ENCODE peak calls at places on chromosomes 6 and 20, in four cellular contexts. P, J, F and Q are unnamed samples.

GRCh38 chr6:39083111-39083702 is 31.8 kb downstream of the SAYSD1 start:
- DNase-seq in P (no peak), J (peak; percentile 28), F (no peak), Q (no peak)

GRCh38 chr20:57512432-57512831 is 12.5 kb downstream of the CTCFL start:
- DNase-seq in J (no peak), P (no peak), F (no peak), Q (no peak)

GRCh38 chr6:153090241-153090930 is 40.7 kb downstream of the RGS17 start:
- DNase-seq in J (no peak), F (no peak), P (no peak), Q (no peak)

GRCh38 chr6:109872968-109873545 is 105.1 kb upstream of the GPR6 start:
- DNase-seq in P (no peak), F (no peak), J (no peak), Q (no peak)

GRCh38 chr20:64111841-64112641 is 4.7 kb upstream of the NPBWR2 start:
- DNase-seq in P (no peak), J (no peak), F (peak; percentile 8), Q (no peak)

GRCh38 chr6:170046786-170047626 is 243.9 kb downstream of the DLL1 start:
- DNase-seq in P (no peak), J (peak; percentile 7), F (no peak), Q (no peak)

GRCh38 chr6:149268768-149269167 is 48.7 kb upstream of the TAB2 start:
- DNase-seq in F (no peak), P (no peak), J (no peak), Q (no peak)

GRCh38 chr6:105364243-105364642 is 38.6 kb downstream of the PREP start:
- DNase-seq in F (no peak), J (no peak), P (no peak), Q (no peak)

GRCh38 chr6:108762394-108762793 is 85.8 kb upstream of the ARMC2 start:
- DNase-seq in F (no peak), P (no peak), J (no peak), Q (no peak)
- H3K4me3 ChIP-seq in F (no peak overlapping the region), P (no peak overlapping the region), J (no peak overlapping the region), Q (no peak overlapping the region)

GRCh38 chr6:108560463-108561308 is at the start of gene FOXO3:
- DNase-seq in P (peak; percentile 95), J (peak; percentile 95), F (peak; percentile 93), Q (peak; percentile 46)
- TF ChIP-seq CTCF in P (no peak), J (peak; percentile 2), F (no peak), Q (no peak)

GRCh38 chr20:21230686-21231085 is 72.4 kb upstream of the XRN2 start:
- DNase-seq in F (no peak), J (no peak), P (no peak), Q (no peak)
- H3K36me3 ChIP-seq in F (no peaks in the 10 kb centered on the region), J (no peaks in the 10 kb centered on the region), P (no peaks in the 10 kb centered on the region), Q (peaks cover 13% of the 10 kb centered on the region)

DNA sequence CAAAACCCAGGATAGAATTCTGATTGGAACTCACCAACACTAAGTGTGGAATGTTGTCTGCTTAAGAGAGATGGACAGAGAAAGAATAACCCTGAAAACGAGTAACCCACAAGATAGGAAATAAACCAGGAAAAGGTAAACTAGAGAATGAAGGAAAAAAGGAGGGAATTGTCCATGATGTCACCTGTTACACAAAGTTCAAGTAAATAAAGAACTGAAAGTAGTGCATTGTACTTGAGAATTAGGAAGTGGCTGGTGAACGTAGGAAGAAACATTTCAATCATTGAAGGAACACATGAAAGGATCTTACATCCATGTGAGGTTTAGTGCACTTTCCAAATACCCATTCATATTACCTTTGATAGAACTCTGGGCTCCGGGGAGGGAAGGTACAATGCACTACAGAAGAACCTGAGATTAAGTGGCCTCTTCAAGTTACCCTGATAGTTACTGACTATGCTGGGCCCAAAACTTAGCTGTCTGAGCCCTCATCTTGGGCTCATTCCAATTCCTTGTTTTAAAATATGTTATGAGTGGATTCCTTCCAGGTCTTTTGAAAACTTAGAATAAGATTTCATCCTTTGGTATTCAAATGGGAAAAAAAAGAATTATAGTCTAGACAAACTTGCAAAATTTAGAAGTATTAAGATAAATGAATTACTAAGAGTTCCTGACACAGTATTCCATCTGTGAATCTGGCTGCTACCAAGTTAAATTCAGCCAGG is 1.1 kb upstream of the STX7 start:
- DNase-seq in P (no peak), F (no peak), J (no peak), Q (no peak)
- H3K4me3 ChIP-seq in P (no peak overlapping the region), F (peak overlapping the region; percentile 97), J (no peak overlapping the region), Q (no peak overlapping the region)

GRCh38 chr6:6219716-6220115 is 100.7 kb downstream of the F13A1 start:
- DNase-seq in F (no peak), J (no peak), P (no peak), Q (no peak)

GRCh38 chr6:6220718-6221117 is 99.7 kb downstream of the F13A1 start:
- DNase-seq in P (no peak), F (no peak), J (no peak), Q (no peak)

GRCh38 chr6:6224933-6225486 is 95.5 kb downstream of the F13A1 start:
- DNase-seq in J (no peak), F (no peak), P (no peak), Q (no peak)

GRCh38 chr6:6218246-6219085 is 102.0 kb downstream of the F13A1 start:
- DNase-seq in F (no peak), P (no peak), J (no peak), Q (no peak)

GRCh38 chr6:6221829-6222535 is 98.5 kb downstream of the F13A1 start:
- DNase-seq in P (peak; percentile 63), F (no peak), J (no peak), Q (no peak)
- TF ChIP-seq CTCF in P (peak; percentile 65), F (no peak), J (peak; percentile 7), Q (no peak)